ENCODE peak calls at places on chromosomes 1 and 21, in seven cellular contexts. G is IMR-90, Z is neuronal stem cell, Y is H9, R is mesenchymal stem cell, F is H1, A is trophoblast cell. J is an unnamed sample.

GRCh38 chr1:247146671-247147070 is 25.1 kb downstream of the ZNF124 start:
- DNase-seq in R (no peak), Y (no peak), A (no peak), F (no peak), G (no peak), Z (no peak), J (peak)

GRCh38 chr1:206690516-206690915 is 5.8 kb downstream of the MAPKAPK2 start:
- DNase-seq in F (no peak), A (no peak), Z (no peak), Y (no peak), G (no peak), R (no peak), J (no peak)

GRCh38 chr1:37840711-37841110 is 18.7 kb downstream of the MTF1 start:
- DNase-seq in Z (no peak), R (no peak), G (peak), A (no peak), Y (no peak), F (no peak), J (no peak)

GRCh38 chr1:220991959-220992704 is 112.9 kb downstream of the HLX start:
- DNase-seq in G (peak), F (no peak), A (no peak), Z (no peak), R (peak), Y (no peak), J (no peak)

GRCh38 chr1:12422488-12422887 is 192.7 kb downstream of the VPS13D start:
- DNase-seq in Z (no peak), G (no peak), F (no peak), A (no peak), Y (no peak), R (no peak), J (peak)

GRCh38 chr1:76303348-76303712 is 228.8 kb downstream of the ST6GALNAC3 start:
- DNase-seq in R (no peak), Y (no peak), Z (no peak), A (no peak), F (no peak), G (no peak), J (no peak)

GRCh38 chr1:178282949-178283367 is 189.1 kb downstream of the RASAL2 start:
- DNase-seq in R (peak), Z (no peak), A (no peak), Y (no peak), F (no peak), G (peak), J (peak)

GRCh38 chr1:201311356-201312011 is 28.2 kb downstream of the PKP1 start:
- DNase-seq in R (no peak), G (no peak), A (peak), Y (no peak), F (no peak), Z (no peak), J (no peak)

GRCh38 chr21:33116669-33117267 is 46.8 kb downstream of the OLIG1 start:
- DNase-seq in R (no peak), A (no peak), G (no peak), F (no peak), Y (no peak), Z (no peak), J (no peak)

GRCh38 chr21:33769057-33769456 is 126.8 kb downstream of the ITSN1 start:
- DNase-seq in R (no peak), Y (no peak), Z (no peak), F (no peak), A (no peak), G (no peak), J (no peak)

GRCh38 chr1:31013187-31013864 is 52.2 kb downstream of the PUM1 start:
- DNase-seq in A (no peak), G (peak), Z (no peak), R (peak), F (no peak), Y (no peak), J (no peak)

GRCh38 chr1:46084553-46085448 is 47.6 kb downstream of the PIK3R3 start:
- DNase-seq in Z (no peak), R (peak), G (peak), Y (no peak), A (no peak), F (no peak), J (no peak)

GRCh38 chr1:157968503-157968902 is 24.9 kb upstream of the KIRREL1 start:
- DNase-seq in R (peak), A (no peak), Y (no peak), F (no peak), Z (no peak), G (peak), J (no peak)

GRCh38 chr1:3695326-3696217 is 43.3 kb downstream of the TP73 start:
- DNase-seq in Y (peak), A (peak), G (peak), F (peak), Z (peak), R (peak), J (peak)

GRCh38 chr1:51214615-51215131 is 21.4 kb upstream of the RNF11 start:
- DNase-seq in F (no peak), Z (no peak), G (peak), R (no peak), Y (no peak), A (peak), J (no peak)

GRCh38 chr1:103949714-103950113 is 200.0 kb downstream of the AMY1C start:
- DNase-seq in F (no peak), A (no peak), G (no peak), Z (no peak), Y (no peak), R (no peak), J (no peak)

GRCh38 chr1:91781371-91781825 is 104.6 kb downstream of the TGFBR3 start:
- DNase-seq in G (peak), Y (no peak), Z (no peak), R (peak), F (no peak), A (no peak), J (no peak)

GRCh38 chr1:69791311-69791710 is 223.6 kb downstream of the LRRC7 start:
- DNase-seq in A (no peak), F (no peak), R (no peak), G (no peak), Y (no peak), Z (no peak), J (no peak)

GRCh38 chr21:28608646-28609045 is 384.0 kb downstream of the LTN1 start:
- DNase-seq in Z (no peak), A (no peak), R (no peak), Y (no peak), G (no peak), F (no peak), J (no peak)

GRCh38 chr1:100502052-100502792 is 35.7 kb upstream of the GPR88 start:
- DNase-seq in Y (no peak), R (no peak), A (peak), G (peak), F (no peak), Z (no peak), J (no peak)

GRCh38 chr21:35994605-35995004 is 65.7 kb downstream of the SETD4 start:
- DNase-seq in A (no peak), G (no peak), F (no peak), R (no peak), Y (no peak), Z (no peak), J (no peak)

GRCh38 chr1:219792337-219793021 is 135.9 kb downstream of the SLC30A10 start:
- DNase-seq in R (no peak), A (no peak), G (peak), Y (no peak), F (no peak), Z (no peak), J (no peak)

GRCh38 chr1:117857434-117857833 is 72.0 kb downstream of the GDAP2 start:
- DNase-seq in R (peak), Z (no peak), Y (no peak), G (peak), A (no peak), F (no peak), J (peak)

GRCh38 chr1:178500091-178500770 is 3.5 kb upstream of the CLEC20A start:
- DNase-seq in R (peak), A (no peak), F (no peak), Y (peak), Z (no peak), G (no peak), J (peak)

GRCh38 chr1:52142220-52143153 is 598 bp downstream of the ZFYVE9 start:
- DNase-seq in R (peak), Z (peak), Y (peak), G (peak), F (peak), A (peak), J (peak)

GRCh38 chr1:201888282-201889033 is at the start of gene SHISA4:
- DNase-seq in F (peak), Z (peak), R (peak), A (peak), G (peak), Y (peak), J (no peak)

GRCh38 chr1:61230523-61230922 is 148.2 kb downstream of the NFIA start:
- DNase-seq in F (no peak), Y (no peak), R (no peak), Z (no peak), A (no peak), G (no peak), J (no peak)
- H4K8ac ChIP-seq in F (no peak), Y (no peak), R (no peak), Z (no peak), A (no peak), G (no peak), J (no peak)

GRCh38 chr1:110746644-110747259 is 72.0 kb upstream of the KCNA3 start:
- DNase-seq in G (peak), R (peak), Z (peak), Y (peak), A (peak), F (peak), J (peak)
- H4K8ac ChIP-seq in G (no peak), R (no peak), Z (no peak), Y (no peak), A (no peak), F (no peak), J (no peak)

DNA sequence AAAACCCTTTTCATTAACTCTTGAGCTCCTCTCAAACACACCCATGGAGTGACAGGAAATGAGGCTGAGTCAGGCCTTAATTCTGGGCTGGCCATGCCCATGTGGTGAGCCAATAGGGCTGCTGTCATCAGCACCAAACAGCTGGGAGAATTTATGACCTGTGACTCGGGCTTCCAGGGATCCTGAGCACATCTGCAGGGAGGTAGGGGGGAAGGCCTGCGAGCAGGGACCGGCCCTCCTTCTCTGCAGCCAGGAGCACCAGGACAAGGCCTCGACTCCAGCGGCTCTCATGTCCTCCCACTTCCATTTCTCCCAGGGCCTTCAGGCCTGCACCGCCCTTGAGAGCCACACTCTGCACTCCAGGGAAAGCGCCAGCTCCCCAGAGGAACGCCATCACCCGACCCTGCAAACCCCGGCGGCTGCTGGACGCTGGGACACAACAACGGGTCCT is 14.6 kb downstream of the RIPK4 start:
- DNase-seq in A (no peak), Y (no peak), R (peak), F (no peak), Z (no peak), G (peak), J (peak)
- H4K8ac ChIP-seq in A (no peak), Y (no peak), R (no peak), F (peak), Z (no peak), G (no peak), J (no peak)

GRCh38 chr1:152388889-152389288 is 25.2 kb downstream of the CRNN start:
- DNase-seq in R (no peak), Z (no peak), Y (no peak), A (no peak), G (no peak), F (no peak), J (no peak)
- H4K8ac ChIP-seq in R (no peak), Z (no peak), Y (no peak), A (no peak), G (no peak), F (no peak), J (no peak)

DNA sequence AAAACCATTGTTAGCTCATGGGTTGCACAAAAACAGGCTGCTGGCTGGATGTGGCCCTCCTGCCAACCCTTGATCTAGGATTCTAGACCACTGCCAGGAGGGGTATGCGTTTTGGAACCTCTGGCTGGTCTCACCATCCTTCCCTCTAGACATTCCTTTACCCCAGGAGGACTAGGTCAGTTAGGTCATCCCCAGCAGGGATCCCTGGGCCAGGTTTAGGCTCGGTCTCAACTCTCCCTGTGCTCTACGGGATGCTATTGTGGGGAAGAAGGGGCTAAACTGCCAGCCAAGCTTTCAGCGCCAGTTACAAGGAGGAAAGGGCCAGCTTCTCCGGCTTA is 22.7 kb downstream of the SLC2A1 start:
- DNase-seq in R (no peak), G (no peak), Z (no peak), A (no peak), F (no peak), Y (no peak), J (peak)
- H4K8ac ChIP-seq in R (peak), G (peak), Z (no peak), A (peak), F (no peak), Y (no peak), J (no peak)

GRCh38 chr1:110979154-110979553 is 15.4 kb upstream of the LRIF1 start:
- DNase-seq in Y (no peak), G (no peak), A (no peak), R (no peak), F (no peak), Z (no peak), J (no peak)
- H4K8ac ChIP-seq in Y (no peak), G (no peak), A (no peak), R (no peak), F (no peak), Z (no peak), J (no peak)